ENCODE peak calls at places on chromosomes 4 and X, in seven cellular contexts. B is IMR-90, E is ovary, G is hepatocyte, I is transverse colon, K is upper lobe of right lung, A is esophagus muscularis mucosa. S is an unnamed sample. For H3K9me3 and H3K4me1, the result is how much of the 10 kb centered on the place peaks cover.

GRCh38 chr4:89434364-89434988 is 126.9 kb upstream of the GPRIN3 start:
- DNase-seq in B (peak), K (no peak), G (peak), A (no peak), I (no peak), E (no peak), S (no peak)

GRCh38 chrX:40108959-40109287 is 11.2 kb upstream of the BCOR start:
- DNase-seq in B (peak), A (no peak), G (peak), I (peak), K (peak), E (peak), S (peak)

GRCh38 chrX:27186671-27187070 is 276.5 kb downstream of the PPP4R3C start:
- DNase-seq in A (no peak), B (peak), K (no peak), G (peak), E (no peak), I (peak), S (no peak)

GRCh38 chr4:188550296-188550695 is 411.1 kb downstream of the TRIML1 start:
- DNase-seq in A (no peak), E (no peak), B (peak), I (no peak), K (no peak), G (no peak), S (no peak)

GRCh38 chr4:57093816-57094481 is 16.2 kb downstream of the IGFBP7 start:
- DNase-seq in K (no peak), G (no peak), B (no peak), I (no peak), E (no peak), A (no peak), S (no peak)

GRCh38 chrX:20253232-20253543 is 13.5 kb downstream of the RPS6KA3 start:
- DNase-seq in B (no peak), E (no peak), K (no peak), G (no peak), I (no peak), A (no peak), S (no peak)

GRCh38 chrX:7159132-7159861 is 11.3 kb upstream of the PUDP start:
- DNase-seq in E (no peak), A (no peak), K (no peak), I (peak), B (no peak), G (no peak), S (peak)

GRCh38 chr4:73599182-73599581 is 21.1 kb downstream of the RASSF6 start:
- DNase-seq in A (no peak), E (peak), B (peak), I (peak), G (peak), K (no peak), S (no peak)

GRCh38 chr4:5839751-5840674 is 52.9 kb downstream of the CRMP1 start:
- DNase-seq in E (peak), A (peak), B (no peak), K (no peak), I (peak), G (no peak), S (no peak)

GRCh38 chr4:169254546-169254983 is 16.2 kb downstream of the SH3RF1 start:
- DNase-seq in B (peak), E (no peak), K (no peak), A (no peak), I (no peak), G (no peak), S (peak)

GRCh38 chrX:7330971-7331746 is 183.2 kb upstream of the PUDP start:
- DNase-seq in A (no peak), B (peak), E (peak), K (no peak), G (no peak), I (no peak), S (no peak)

GRCh38 chr4:66564901-66565648 is 894.8 kb upstream of the EPHA5 start:
- DNase-seq in A (no peak), I (no peak), B (peak), K (no peak), G (peak), E (no peak), S (no peak)

GRCh38 chr4:173410106-173410505 is 11.2 kb upstream of the SCRG1 start:
- DNase-seq in I (no peak), G (no peak), E (no peak), B (no peak), A (no peak), K (no peak), S (no peak)

GRCh38 chr4:125243835-125244397 is 70.8 kb upstream of the FAT4 start:
- DNase-seq in B (peak), E (no peak), K (no peak), A (no peak), G (no peak), I (no peak), S (no peak)

GRCh38 chr4:151859646-151860045 is 98.8 kb upstream of the GATB start:
- DNase-seq in E (no peak), B (no peak), I (no peak), K (no peak), A (no peak), G (no peak), S (no peak)

GRCh38 chr4:14168919-14169318 is 541.4 kb upstream of the BOD1L1 start:
- DNase-seq in K (no peak), A (no peak), G (peak), B (peak), I (peak), E (no peak), S (no peak)

GRCh38 chr4:78645853-78646757 is 94.5 kb downstream of the ANXA3 start:
- DNase-seq in G (peak), B (peak), A (peak), I (peak), K (no peak), E (peak), S (peak)

GRCh38 chr4:147334478-147334877 is 146.4 kb upstream of the EDNRA start:
- DNase-seq in E (no peak), K (no peak), A (no peak), I (no peak), G (peak), B (peak), S (no peak)

GRCh38 chr4:8278009-8278395 is 8.4 kb downstream of the HTRA3 start:
- DNase-seq in B (peak), K (peak), G (no peak), A (no peak), I (no peak), E (no peak), S (no peak)

GRCh38 chrX:129585691-129586090 is 45.6 kb downstream of the OCRL start:
- DNase-seq in A (no peak), I (no peak), K (no peak), E (no peak), G (no peak), B (peak), S (no peak)

GRCh38 chr4:89752932-89753598 is 83.9 kb downstream of the SNCA start:
- DNase-seq in K (no peak), B (peak), A (no peak), G (peak), I (no peak), E (no peak), S (no peak)

GRCh38 chrX:1537031-1537715 is at the start of gene P2RY8:
- DNase-seq in B (no peak), G (peak), A (no peak), K (peak), E (peak), I (peak), S (peak)

GRCh38 chr4:1490906-1491629 is 84.8 kb upstream of the NKX1-1 start:
- DNase-seq in B (no peak), G (no peak), I (no peak), A (no peak), K (peak), E (no peak), S (peak)

GRCh38 chr4:47729086-47729763 is 108.6 kb downstream of the CORIN start:
- DNase-seq in I (no peak), G (no peak), K (no peak), B (peak), E (no peak), A (no peak), S (no peak)

GRCh38 chrX:19794690-19795089 is 92.7 kb downstream of the SH3KBP1 start:
- DNase-seq in E (no peak), G (no peak), I (no peak), B (no peak), K (no peak), A (no peak), S (no peak)

GRCh38 chr4:79576480-79576803 is 168.4 kb upstream of the GK2 start:
- DNase-seq in K (no peak), G (peak), B (peak), I (no peak), E (no peak), A (no peak), S (no peak)

GRCh38 chr4:74830928-74831327 is 36.6 kb upstream of the BTC start:
- DNase-seq in G (no peak), B (no peak), I (no peak), E (no peak), K (no peak), A (no peak), S (no peak)

GRCh38 chr4:6011271-6011671 is 7.0 kb downstream of the C4orf50 start:
- DNase-seq in B (no peak), E (no peak), G (no peak), I (no peak), K (no peak), A (no peak), S (no peak)

GRCh38 chrX:101051153-101051548 is 760 bp downstream of the TRMT2B start:
- DNase-seq in G (no peak), A (no peak), E (no peak), I (no peak), K (no peak), B (no peak), S (no peak)

DNA sequence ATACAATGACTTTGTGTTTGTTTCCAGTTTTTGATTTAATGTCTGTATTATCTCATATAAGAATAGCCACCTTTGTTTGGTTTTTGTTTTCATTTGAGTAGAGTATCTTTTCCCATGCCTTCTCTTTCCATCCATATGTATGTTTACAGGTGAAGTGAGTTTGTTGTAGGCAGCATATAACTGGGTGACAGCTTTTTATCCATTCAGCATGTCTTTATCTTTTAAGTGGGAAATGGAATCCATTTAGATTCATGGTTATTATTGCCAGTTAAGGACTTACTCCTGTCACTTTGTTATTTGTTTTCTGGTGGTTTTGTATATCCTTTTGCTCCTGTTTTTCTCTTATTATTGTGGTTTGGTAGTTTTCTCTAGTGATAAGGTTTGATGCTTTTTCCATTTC is 34.3 kb downstream of the SCLT1 start:
- DNase-seq in E (no peak), K (no peak), G (no peak), A (no peak), B (no peak), I (no peak), S (no peak)
- H3K9me3 ChIP-seq in E (under half), K (half or more), G (under half), A (half or more), B (under half), I (half or more), S (half or more)

GRCh38 chr4:186946682-186947294 is 223.1 kb upstream of the FAT1 start:
- DNase-seq in B (peak), K (no peak), I (peak), G (peak), E (no peak), A (no peak), S (peak)
- TF ChIP-seq CTCF in B (peak), K (no peak), I (peak), G (peak), E (no peak), A (peak), S (no peak)

GRCh38 chrX:35076061-35076460 is 133.5 kb downstream of the FAM47B start:
- DNase-seq in E (no peak), G (no peak), K (no peak), B (no peak), A (no peak), I (no peak), S (no peak)
- H3K4me1 ChIP-seq in E (under half), G (under half), K (under half), B (under half), A (under half), I (under half), S (under half)

GRCh38 chr4:109313168-109314133 is 11.0 kb upstream of the COL25A1 start:
- DNase-seq in G (no peak), B (no peak), E (no peak), A (no peak), I (no peak), K (no peak), S (no peak)
- H3K9me3 ChIP-seq in G (under half), B (under half), E (under half), A (under half), I (under half), K (under half), S (under half)

DNA sequence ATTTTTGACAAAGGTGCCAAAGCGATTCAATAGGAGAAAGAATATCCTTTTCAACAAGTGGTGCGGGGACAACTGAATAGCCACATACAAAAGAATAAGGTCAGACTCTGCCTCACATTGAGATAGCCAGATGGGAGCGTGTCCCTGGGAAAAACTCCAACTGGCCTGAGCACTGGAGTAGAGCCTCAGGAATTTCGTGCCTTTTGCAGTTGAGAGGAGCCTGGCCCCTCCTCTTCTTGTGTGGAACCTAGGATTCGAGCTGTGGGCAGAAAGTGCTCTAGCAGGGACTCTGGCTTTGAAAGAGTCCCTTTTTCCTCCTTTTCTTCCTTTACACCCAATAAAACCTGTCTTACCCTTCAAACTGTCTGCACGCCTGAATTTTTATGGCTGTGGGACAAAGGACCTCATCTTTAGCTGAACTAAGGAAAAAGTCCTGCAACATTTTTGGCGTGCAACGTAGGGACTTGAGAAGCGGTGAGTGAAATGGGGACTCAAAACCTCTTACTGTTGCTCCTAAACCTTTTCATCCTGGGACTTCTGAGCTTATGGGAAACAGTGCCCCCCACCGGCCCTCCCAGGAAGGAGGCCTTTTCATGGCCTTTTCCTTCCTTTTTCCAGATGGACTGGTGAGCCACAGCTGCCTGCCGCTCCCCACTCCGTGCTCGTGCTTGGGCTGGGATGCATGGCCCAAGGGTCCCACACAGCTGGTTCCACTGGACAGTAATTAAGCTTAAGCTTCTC is 68.6 kb downstream of the BMP15 start:
- DNase-seq in K (no peak), A (no peak), I (no peak), G (no peak), B (no peak), E (no peak), S (no peak)
- TF ChIP-seq CTCF in K (no peak), A (no peak), I (no peak), G (no peak), B (no peak), E (no peak), S (no peak)

S was measured in left lung.